ENCODE peak calls at places on chromosome X, in four cellular contexts. One of them, this sample, is unnamed.

GRCh38 chrX:39766882-39767281 is 330.9 kb downstream of the BCOR start:
- DNase-seq in mesothelial cell of epicardium: no peak
- DNase-seq in AG04450: no peak
- DNase-seq in BE2C: no peak
- DNase-seq in this sample: no peak

GRCh38 chrX:47160781-47161180 is 15.8 kb downstream of the RBM10 start:
- DNase-seq in mesothelial cell of epicardium: no peak
- DNase-seq in BE2C: no peak
- DNase-seq in AG04450: no peak
- DNase-seq in this sample: no peak

GRCh38 chrX:120790118-120790517 is 85.5 kb downstream of the CT47B1 start:
- DNase-seq in BE2C: peak
- DNase-seq in AG04450: peak
- DNase-seq in mesothelial cell of epicardium: no peak
- DNase-seq in this sample: no peak

GRCh38 chrX:66163849-66164401 is at the start of gene HEPH:
- DNase-seq in AG04450: peak
- DNase-seq in mesothelial cell of epicardium: no peak
- DNase-seq in BE2C: no peak
- DNase-seq in this sample: no peak

GRCh38 chrX:106898462-106898861 is 4.7 kb downstream of the RIPPLY1 start:
- DNase-seq in BE2C: no peak
- DNase-seq in mesothelial cell of epicardium: no peak
- DNase-seq in AG04450: no peak
- DNase-seq in this sample: peak

GRCh38 chrX:11759461-11760311 is 1.6 kb downstream of the MSL3 start:
- DNase-seq in AG04450: peak
- DNase-seq in BE2C: peak
- DNase-seq in mesothelial cell of epicardium: peak
- DNase-seq in this sample: peak

GRCh38 chrX:47864785-47865184 is 28.1 kb downstream of the ZNF81 start:
- DNase-seq in mesothelial cell of epicardium: no peak
- DNase-seq in BE2C: no peak
- DNase-seq in AG04450: no peak
- DNase-seq in this sample: no peak

GRCh38 chrX:44733931-44734330 is 109.9 kb upstream of the DUSP21 start:
- DNase-seq in AG04450: no peak
- DNase-seq in mesothelial cell of epicardium: no peak
- DNase-seq in BE2C: no peak
- DNase-seq in this sample: no peak

GRCh38 chrX:49230500-49231232 is 2.5 kb downstream of the CACNA1F start:
- DNase-seq in BE2C: no peak
- DNase-seq in AG04450: no peak
- DNase-seq in mesothelial cell of epicardium: no peak
- DNase-seq in this sample: no peak

GRCh38 chrX:101429934-101430333 is 21.9 kb downstream of the HNRNPH2 start:
- DNase-seq in mesothelial cell of epicardium: no peak
- DNase-seq in AG04450: no peak
- DNase-seq in BE2C: no peak
- DNase-seq in this sample: no peak

GRCh38 chrX:85992811-85993229 is 54.5 kb downstream of the CHM start:
- DNase-seq in AG04450: no peak
- DNase-seq in BE2C: peak
- DNase-seq in mesothelial cell of epicardium: no peak
- DNase-seq in this sample: peak

GRCh38 chrX:105837227-105837626 is 14.9 kb downstream of the NRK start:
- DNase-seq in BE2C: no peak
- DNase-seq in AG04450: peak
- DNase-seq in mesothelial cell of epicardium: peak
- DNase-seq in this sample: no peak

GRCh38 chrX:22748093-22748999 is 251.4 kb upstream of the DDX53 start:
- DNase-seq in AG04450: no peak
- DNase-seq in mesothelial cell of epicardium: peak
- DNase-seq in BE2C: peak
- DNase-seq in this sample: peak

GRCh38 chrX:11739796-11740195 is 18.2 kb upstream of the MSL3 start:
- DNase-seq in mesothelial cell of epicardium: no peak
- DNase-seq in BE2C: no peak
- DNase-seq in AG04450: no peak
- DNase-seq in this sample: no peak

GRCh38 chrX:119887721-119888425 is 7.8 kb upstream of the AKAP14 start:
- DNase-seq in BE2C: peak
- DNase-seq in mesothelial cell of epicardium: peak
- DNase-seq in AG04450: no peak
- DNase-seq in this sample: peak

GRCh38 chrX:33336783-33337182 is 125.4 kb upstream of the DMD start:
- DNase-seq in BE2C: peak
- DNase-seq in AG04450: no peak
- DNase-seq in mesothelial cell of epicardium: no peak
- DNase-seq in this sample: peak

GRCh38 chrX:155768036-155768769 is 112.9 kb upstream of the VAMP7 start:
- DNase-seq in AG04450: no peak
- DNase-seq in BE2C: no peak
- DNase-seq in mesothelial cell of epicardium: no peak
- DNase-seq in this sample: peak

GRCh38 chrX:45769919-45770582 is 569.4 kb upstream of the DIPK2B start:
- DNase-seq in BE2C: no peak
- DNase-seq in AG04450: peak
- DNase-seq in mesothelial cell of epicardium: peak
- DNase-seq in this sample: no peak

GRCh38 chrX:110734894-110735541 is 60.6 kb downstream of the CHRDL1 start:
- DNase-seq in BE2C: no peak
- DNase-seq in AG04450: no peak
- DNase-seq in mesothelial cell of epicardium: no peak
- DNase-seq in this sample: no peak

GRCh38 chrX:150366951-150367545 is 3.9 kb downstream of the MAMLD1 start:
- DNase-seq in mesothelial cell of epicardium: no peak
- DNase-seq in BE2C: no peak
- DNase-seq in AG04450: no peak
- DNase-seq in this sample: no peak

GRCh38 chrX:41449138-41449537 is 2.0 kb downstream of the NYX start:
- DNase-seq in mesothelial cell of epicardium: no peak
- DNase-seq in AG04450: no peak
- DNase-seq in BE2C: no peak
- DNase-seq in this sample: no peak